ENCODE peak calls at places on chromosomes 12 and 14, in eight cellular contexts. C is mesendoderm, L is retinal pigment epithelial cell, N is Panc1, Q is body of pancreas, B is upper lobe of right lung, Z is NB4, O is brain microvascular endothelial cell. U is an unnamed sample.

GRCh38 chr12:132942611-132943010 is 13.5 kb downstream of the ZNF605 start:
- DNase-seq in B (no peak), O (no peak), L (no peak), N (no peak), Q (no peak), Z (no peak), C (no peak), U (no peak)

GRCh38 chr14:69637503-69638030 is 26.2 kb downstream of the SUSD6 start:
- DNase-seq in N (no peak), O (no peak), C (no peak), L (no peak), B (no peak), Q (no peak), Z (no peak), U (no peak)

GRCh38 chr14:64614992-64615391 is 65.2 kb downstream of the PPP1R36 start:
- DNase-seq in B (no peak), Z (no peak), Q (no peak), O (no peak), L (no peak), C (no peak), N (no peak), U (no peak)

GRCh38 chr12:109773384-109774011 is 59.7 kb downstream of the TRPV4 start:
- DNase-seq in C (no peak), Z (peak; percentile 38), L (no peak), N (no peak), O (no peak), Q (no peak), B (peak; percentile 67), U (no peak)

GRCh38 chr12:97875064-97875463 is 412.5 kb downstream of the RMST start:
- DNase-seq in N (no peak), L (no peak), C (no peak), Q (no peak), B (no peak), O (no peak), Z (no peak), U (no peak)

GRCh38 chr12:18345021-18345735 is 83.9 kb downstream of the PIK3C2G start:
- DNase-seq in N (no peak), B (no peak), Z (no peak), O (no peak), C (no peak), L (peak; percentile 5), Q (no peak), U (no peak)

GRCh38 chr14:76958975-76959710 is 69.4 kb downstream of the IRF2BPL start:
- DNase-seq in O (peak; percentile 52), C (no peak), L (no peak), Q (no peak), B (no peak), Z (peak; percentile 51), N (no peak), U (no peak)

GRCh38 chr12:1306096-1306495 is 288.3 kb downstream of the FBXL14 start:
- DNase-seq in O (no peak), Q (peak; percentile 79), L (no peak), N (no peak), Z (peak; percentile 49), C (no peak), B (no peak), U (no peak)

GRCh38 chr14:30894923-30895515 is 20.7 kb downstream of the COCH start:
- DNase-seq in N (no peak), B (no peak), Q (no peak), L (no peak), O (no peak), Z (no peak), C (peak; percentile 26), U (no peak)

GRCh38 chr14:101359221-101360044 is 201.9 kb upstream of the DIO3 start:
- DNase-seq in Q (peak; percentile 49), L (no peak), C (peak; percentile 24), Z (no peak), N (no peak), B (no peak), O (no peak), U (no peak)

GRCh38 chr14:56046546-56046945 is 71.7 kb upstream of the PELI2 start:
- DNase-seq in Z (no peak), Q (no peak), B (no peak), L (no peak), N (no peak), C (no peak), O (no peak), U (no peak)

GRCh38 chr14:76584271-76584702 is 177.0 kb upstream of the VASH1 start:
- DNase-seq in Z (no peak), L (peak; percentile 8), B (no peak), O (no peak), Q (peak; percentile 81), N (no peak), C (no peak), U (no peak)

GRCh38 chr12:120956579-120957360 is 21.6 kb upstream of the HNF1A start:
- DNase-seq in L (no peak), B (no peak), Q (no peak), N (no peak), Z (peak; percentile 31), O (no peak), C (no peak), U (no peak)

GRCh38 chr12:3150820-3151590 is 73.8 kb downstream of the TSPAN9 start:
- DNase-seq in L (peak; percentile 81), Z (no peak), N (no peak), B (no peak), Q (peak; percentile 22), O (no peak), C (peak; percentile 84), U (no peak)

GRCh38 chr12:107558141-107558815 is 127.3 kb upstream of the PWP1 start:
- DNase-seq in O (no peak), N (no peak), B (no peak), Q (no peak), L (no peak), C (no peak), Z (no peak), U (no peak)

GRCh38 chr12:62924084-62924483 is 10.9 kb downstream of the PPM1H start:
- DNase-seq in O (no peak), Q (no peak), Z (no peak), C (no peak), L (no peak), B (no peak), N (no peak), U (no peak)

DNA sequence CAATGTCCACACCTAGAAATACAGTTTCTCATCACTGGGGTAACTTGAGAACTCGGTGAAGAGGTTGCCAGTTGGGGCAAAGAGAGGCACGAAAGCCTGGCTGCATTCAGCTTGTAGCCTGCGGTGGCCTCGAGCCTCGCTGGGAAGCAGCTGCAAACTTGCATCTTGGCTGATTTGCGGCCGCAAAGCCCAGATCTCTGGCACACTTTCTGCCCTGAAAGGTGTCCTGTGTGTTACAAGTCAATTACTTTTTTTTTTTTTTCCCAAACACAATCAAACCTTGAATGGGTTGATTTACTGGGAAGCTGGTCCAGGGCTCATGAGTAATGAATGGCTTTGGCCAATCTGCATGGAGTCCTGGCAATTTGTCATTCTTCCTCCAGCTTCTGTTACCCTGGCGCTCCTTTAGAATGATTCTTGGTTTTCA is 6.5 kb downstream of the BCL7A start:
- DNase-seq in B (no peak), C (no peak), O (no peak), L (no peak), N (no peak), Q (no peak), Z (no peak), U (no peak)
- H3K4me3 ChIP-seq in B (no peak overlapping the region), C (no peak overlapping the region), O (no peak overlapping the region), L (no peak overlapping the region), N (no peak overlapping the region), Q (no peak overlapping the region), Z (no peak overlapping the region), U (no peak overlapping the region)

GRCh38 chr14:54435500-54435981 is 5.6 kb downstream of the CNIH1 start:
- DNase-seq in L (no peak), Q (no peak), B (no peak), C (peak; percentile 73), N (no peak), Z (no peak), O (peak; percentile 53), U (no peak)
- H3K4me3 ChIP-seq in L (no peak overlapping the region), Q (no peak overlapping the region), B (no peak overlapping the region), C (no peak overlapping the region), N (no peak overlapping the region), Z (no peak overlapping the region), O (no peak overlapping the region), U (no peak overlapping the region)

GRCh38 chr14:104753528-104754212 is 723 bp downstream of the SIVA1 start:
- DNase-seq in O (no peak), Z (no peak), Q (no peak), B (no peak), C (no peak), N (no peak), L (no peak), U (no peak)

GRCh38 chr14:104755621-104756020 is 2.7 kb downstream of the SIVA1 start:
- DNase-seq in C (no peak), Q (peak; percentile 82), L (no peak), B (no peak), N (no peak), O (no peak), Z (no peak), U (no peak)

GRCh38 chr14:104752338-104752734 is 611 bp upstream of the SIVA1 start:
- DNase-seq in Q (no peak), O (no peak), Z (no peak), C (no peak), N (no peak), B (no peak), L (no peak), U (no peak)

GRCh38 chr14:104752735-104753527 is at the start of gene SIVA1:
- DNase-seq in B (peak; percentile 100), N (peak; percentile 93), Z (peak; percentile 99), L (peak; percentile 98), O (peak; percentile 97), Q (peak; percentile 100), C (peak; percentile 100), U (peak; percentile 99)

DNA sequence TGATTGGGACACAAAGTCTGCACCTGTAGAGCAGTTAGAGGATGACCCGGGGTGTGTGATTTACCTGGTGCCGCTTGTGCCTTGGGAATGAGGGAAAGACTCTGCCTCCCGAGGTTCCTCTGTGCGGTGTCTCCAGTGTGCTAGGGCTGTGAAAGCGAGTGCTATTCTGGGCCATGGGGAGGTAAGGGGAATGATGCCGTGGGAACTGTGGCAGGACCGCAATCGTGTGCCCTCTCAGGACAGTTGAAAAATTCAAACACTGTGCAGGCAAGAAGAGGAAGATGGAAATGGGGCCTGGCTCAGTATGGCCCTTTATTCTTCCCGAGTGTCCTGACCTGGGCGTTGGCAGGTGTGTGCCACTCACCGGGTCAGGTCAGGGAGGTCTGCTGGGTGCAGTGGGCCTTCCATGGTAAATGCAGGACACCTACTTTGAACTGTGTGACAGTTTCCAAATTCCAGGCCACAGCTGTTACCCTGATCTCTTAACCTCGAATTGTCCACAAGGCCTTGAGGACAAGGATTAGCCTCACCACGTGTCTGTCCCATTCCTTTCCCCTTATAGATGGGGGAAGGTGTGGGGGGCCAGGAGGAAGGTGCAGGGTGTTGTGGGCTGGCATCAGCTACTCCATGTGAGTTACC is 1.4 kb downstream of the SIVA1 start:
- DNase-seq in N (no peak), L (no peak), C (no peak), B (no peak), O (no peak), Q (no peak), Z (no peak), U (no peak)
- H3K4me3 ChIP-seq in N (peak overlapping the region; percentile 73), L (peak overlapping the region; percentile 90), C (peak overlapping the region; percentile 91), B (peak overlapping the region; percentile 72), O (peak overlapping the region; percentile 99), Q (no peak overlapping the region), Z (peak overlapping the region; percentile 80), U (peak overlapping the region; percentile 73)

DNA sequence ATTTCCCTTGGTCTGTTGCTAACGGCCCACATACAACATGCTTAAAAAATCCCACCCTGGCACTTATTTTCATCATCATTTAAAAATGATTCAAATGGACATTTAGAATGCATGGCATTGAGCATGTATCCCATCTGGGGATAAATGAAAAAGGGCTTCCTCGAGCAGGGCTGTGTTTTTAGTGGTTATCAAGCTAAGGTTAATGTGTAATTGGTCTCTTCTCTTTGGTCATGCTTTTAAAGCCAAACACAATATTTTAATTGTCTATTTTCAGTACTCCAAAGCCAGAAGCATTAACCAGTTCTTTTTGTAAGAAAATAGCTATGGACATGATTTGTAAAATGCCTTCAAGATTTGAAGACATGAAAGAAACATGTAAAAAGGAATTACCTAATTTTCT is 1.9 kb upstream of the TRHDE start:
- DNase-seq in N (no peak), Q (no peak), Z (no peak), B (no peak), L (no peak), C (no peak), O (no peak), U (no peak)
- H3K4me3 ChIP-seq in N (no peak overlapping the region), Q (peak overlapping the region; percentile 55), Z (no peak overlapping the region), B (no peak overlapping the region), L (no peak overlapping the region), C (no peak overlapping the region), O (peak overlapping the region; percentile 84), U (no peak overlapping the region)